ENCODE peak calls at places on chromosomes 7 and 10, in four cellular contexts. F, R, E and T are unnamed samples.

GRCh38 chr10:17835688-17836087 is 26.5 kb downstream of the MRC1 start:
- DNase-seq in F (peak; percentile 72), R (no peak), E (no peak), T (peak; percentile 77)

GRCh38 chr10:58064714-58065528 is 202.8 kb downstream of the IPMK start:
- DNase-seq in F (peak; percentile 19), R (peak; percentile 22), E (peak; percentile 35), T (peak; percentile 45)

GRCh38 chr10:102188298-102188940 is 36.2 kb downstream of the NOLC1 start:
- DNase-seq in F (no peak), R (no peak), E (peak; percentile 10), T (no peak)

GRCh38 chr10:73246783-73247508 is at the start of gene DNAJC9:
- DNase-seq in F (peak; percentile 90), R (peak; percentile 93), E (peak; percentile 87), T (peak; percentile 82)

GRCh38 chr7:137681657-137682562 is 164.9 kb downstream of the DGKI start:
- DNase-seq in F (no peak), R (no peak), E (no peak), T (no peak)

GRCh38 chr7:142482899-142483658 is 225.2 kb upstream of the PRSS58 start:
- DNase-seq in F (peak; percentile 35), R (peak; percentile 59), E (peak; percentile 7), T (no peak)

GRCh38 chr7:25091757-25092156 is 33.3 kb downstream of the CYCS start:
- DNase-seq in F (no peak), R (no peak), E (no peak), T (no peak)

GRCh38 chr10:112875474-112876267 is 74.4 kb upstream of the TCF7L2 start:
- DNase-seq in F (no peak), R (no peak), E (peak; percentile 47), T (no peak)

GRCh38 chr7:151053751-151054150 is 3.9 kb downstream of the CDK5 start:
- DNase-seq in F (no peak), R (no peak), E (no peak), T (no peak)

GRCh38 chr7:74525881-74526280 is 72.2 kb downstream of the GTF2IRD1 start:
- DNase-seq in F (no peak), R (no peak), E (no peak), T (no peak)

GRCh38 chr10:131090761-131091661 is 220.5 kb downstream of the TCERG1L start:
- DNase-seq in F (no peak), R (no peak), E (no peak), T (no peak)

GRCh38 chr10:2968401-2968800 is 98.9 kb upstream of the PFKP start:
- DNase-seq in F (no peak), R (no peak), E (no peak), T (no peak)

GRCh38 chr7:112009081-112009480 is 197.1 kb downstream of the DOCK4 start:
- DNase-seq in F (no peak), R (no peak), E (peak; percentile 43), T (peak; percentile 20)

GRCh38 chr10:59002011-59002410 is 174.4 kb upstream of the PHYHIPL start:
- DNase-seq in F (no peak), R (no peak), E (no peak), T (no peak)

GRCh38 chr10:51896849-51897248 is 197.5 kb upstream of the CSTF2T start:
- DNase-seq in F (no peak), R (no peak), E (no peak), T (no peak)

GRCh38 chr7:5223646-5224340 is 33.8 kb downstream of the WIPI2 start:
- DNase-seq in F (no peak), R (no peak), E (no peak), T (no peak)

GRCh38 chr7:517848-518629 is 1.6 kb downstream of the PDGFA start:
- DNase-seq in F (no peak), R (peak; percentile 34), E (no peak), T (no peak)

GRCh38 chr10:26780793-26781601 is 79.8 kb downstream of the ABI1 start:
- DNase-seq in F (peak; percentile 90), R (no peak), E (no peak), T (peak; percentile 47)

GRCh38 chr7:50793115-50793946 is 10.6 kb upstream of the GRB10 start:
- DNase-seq in F (no peak), R (peak; percentile 86), E (no peak), T (no peak)

GRCh38 chr10:3031490-3031889 is 35.9 kb upstream of the PFKP start:
- DNase-seq in F (no peak), R (no peak), E (no peak), T (no peak)

GRCh38 chr10:89431977-89432376 is 17.6 kb downstream of the IFIT5 start:
- DNase-seq in F (no peak), R (no peak), E (peak; percentile 10), T (no peak)

GRCh38 chr10:91162495-91163268 is 57.8 kb upstream of the PCGF5 start:
- DNase-seq in F (no peak), R (peak; percentile 75), E (peak; percentile 46), T (no peak)

GRCh38 chr10:91163269-91163708 is 57.2 kb upstream of the PCGF5 start:
- DNase-seq in F (peak; percentile 12), R (peak; percentile 42), E (peak; percentile 41), T (no peak)

GRCh38 chr10:91164520-91165065 is 55.9 kb upstream of the PCGF5 start:
- DNase-seq in F (no peak), R (no peak), E (no peak), T (no peak)

GRCh38 chr10:91162050-91162494 is 58.4 kb upstream of the PCGF5 start:
- DNase-seq in F (no peak), R (peak; percentile 24), E (peak; percentile 6), T (no peak)

GRCh38 chr10:91163709-91164474 is 56.6 kb upstream of the PCGF5 start:
- DNase-seq in F (peak; percentile 15), R (peak; percentile 48), E (peak; percentile 60), T (no peak)
- H3K27ac ChIP-seq in F (peak overlapping the region; percentile 77), R (peak overlapping the region; percentile 81), E (peak overlapping the region; percentile 98), T (no peak overlapping the region)

DNA sequence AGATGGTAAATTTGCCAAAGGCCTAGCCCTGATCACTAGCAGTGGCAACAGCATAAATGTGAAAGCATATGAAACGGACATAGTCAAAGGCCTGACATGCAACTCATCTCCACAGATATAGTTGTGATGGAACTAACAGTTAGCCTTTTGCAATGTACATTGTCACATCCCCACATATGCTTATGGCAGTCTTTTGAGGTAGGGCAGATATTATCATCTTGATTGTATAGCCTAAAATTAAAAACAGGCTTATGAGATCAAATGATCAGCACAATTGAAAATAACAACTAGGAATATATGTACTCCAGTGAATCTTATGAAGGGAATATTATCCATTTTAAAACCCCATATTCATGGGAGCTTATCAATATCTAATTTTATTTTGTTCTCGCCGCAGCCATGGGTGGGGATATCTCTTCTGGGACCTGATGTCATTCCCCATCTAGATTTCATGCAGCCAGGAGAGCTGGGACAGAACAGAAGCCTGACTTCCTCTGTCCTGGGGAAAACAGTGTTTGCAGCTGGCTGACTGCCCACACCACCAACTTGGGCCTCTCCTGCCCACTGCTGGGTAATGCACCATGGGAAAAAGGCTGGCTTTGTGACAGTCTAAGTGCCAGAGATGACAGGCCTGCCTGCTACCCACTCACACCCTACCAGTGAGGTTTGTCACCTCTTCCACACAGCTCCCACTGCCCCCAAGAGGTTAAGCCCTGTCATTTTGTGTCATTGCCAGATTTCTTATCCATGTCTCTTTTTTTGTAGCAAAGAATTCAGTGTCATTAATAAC is 180.2 kb upstream of the FZD1 start:
- DNase-seq in F (no peak), R (no peak), E (no peak), T (no peak)
- TF ChIP-seq TCF7L2 in F (no peak), R (no peak), E (no peak), T (no peak)

DNA sequence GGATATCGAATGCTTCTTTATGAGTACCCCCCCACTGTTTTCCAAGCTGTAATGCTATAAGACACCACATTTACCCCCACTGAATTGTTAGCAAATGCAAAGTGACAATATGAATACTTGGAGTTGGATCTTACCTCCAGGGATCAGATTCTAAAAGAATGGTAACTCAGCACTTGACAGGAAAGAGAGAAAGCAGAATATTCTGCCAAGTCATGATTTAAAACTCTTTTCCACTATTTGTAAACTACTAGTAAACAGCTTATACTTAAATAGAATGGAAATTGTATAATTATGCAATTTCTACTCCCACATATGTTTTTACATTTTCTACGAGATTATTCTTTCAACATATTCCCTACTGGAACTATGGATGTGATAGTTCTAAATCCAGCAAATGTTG is 56.0 kb upstream of the TFEC start:
- DNase-seq in F (no peak), R (no peak), E (no peak), T (no peak)
- TF ChIP-seq SIN3A in F (no peak), R (no peak), E (no peak), T (no peak)

DNA sequence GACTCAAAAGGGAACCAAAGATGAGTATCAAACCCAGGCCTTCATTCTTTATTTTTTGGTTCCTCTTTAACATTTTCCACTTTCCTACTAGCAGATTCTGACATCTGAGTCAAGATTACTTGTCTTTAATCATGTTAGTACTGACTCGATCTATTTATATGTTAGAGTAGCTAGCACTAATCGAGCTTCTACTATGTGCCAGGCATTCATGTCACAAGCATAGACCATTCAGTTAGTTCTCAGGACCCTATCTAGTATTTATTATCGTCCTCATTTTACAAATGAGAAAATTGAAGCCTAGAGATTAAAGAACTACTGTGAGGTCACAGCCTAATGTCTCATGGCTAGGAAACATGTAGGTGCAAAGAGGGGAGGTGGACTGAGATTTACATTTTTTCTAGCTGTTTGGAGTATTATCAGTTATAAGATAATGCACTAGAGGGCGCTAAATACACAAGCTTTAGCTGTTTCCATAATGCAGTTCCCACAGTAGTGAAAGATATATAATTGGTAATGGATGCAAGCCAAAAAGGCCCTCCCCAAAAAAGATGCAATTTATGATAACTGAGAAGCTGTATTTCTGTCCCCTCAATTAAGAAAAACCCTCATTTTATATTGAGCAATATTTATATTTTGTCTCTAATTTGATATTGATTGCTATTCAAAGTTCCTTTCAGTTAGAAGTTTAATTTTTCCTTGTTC is 32.9 kb upstream of the KMT2E start:
- DNase-seq in F (peak; percentile 54), R (peak; percentile 76), E (peak; percentile 44), T (no peak)
- H3K27ac ChIP-seq in F (no peak overlapping the region), R (no peak overlapping the region), E (no peak overlapping the region), T (peak overlapping the region; percentile 62)

DNA sequence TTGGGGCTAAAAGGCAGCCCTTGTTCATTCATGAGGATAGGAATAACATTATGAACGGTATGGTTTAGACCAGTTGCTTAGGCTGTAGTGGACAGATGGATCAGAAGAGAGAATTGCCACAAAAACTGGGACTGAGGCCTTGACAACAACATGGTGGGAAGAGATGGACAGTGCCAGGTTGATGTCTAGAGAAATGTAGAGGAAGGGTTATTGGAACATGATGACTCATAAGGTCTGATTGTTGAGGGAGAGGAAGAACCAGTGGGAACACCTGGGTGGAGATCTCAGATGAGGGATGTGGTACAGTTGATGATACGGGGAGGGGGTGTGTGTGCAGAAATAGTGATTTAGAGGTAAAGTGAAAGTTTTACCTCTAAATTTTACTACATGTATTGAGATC is 65.4 kb downstream of the PLCE1 start:
- DNase-seq in F (no peak), R (no peak), E (no peak), T (no peak)
- TF ChIP-seq TCF7L2 in F (no peak), R (no peak), E (no peak), T (no peak)